ENCODE peak calls at places on chromosomes 3 and 15, in five cellular contexts. M is hepatocyte; Z is CD8-positive, alpha-beta T cell; H is upper lobe of right lung; Y is fibroblast of lung. A is an unnamed sample. For H3K27me3 and H3K9me3, the result is how much of the 10 kb centered on the place peaks cover.

GRCh38 chr3:66439666-66440344 is 61.0 kb downstream of the LRIG1 start:
- DNase-seq in Y (peak), M (no peak), Z (no peak), H (no peak), A (no peak)

GRCh38 chr15:73959012-73959581 is 32.8 kb downstream of the LOXL1 start:
- DNase-seq in M (no peak), Z (no peak), H (no peak), Y (no peak), A (no peak)

GRCh38 chr3:178525180-178525704 is 11.0 kb upstream of the KCNMB2 start:
- DNase-seq in M (no peak), H (no peak), Z (no peak), Y (no peak), A (no peak)

GRCh38 chr3:155078959-155079794 is 942 bp upstream of the MME start:
- DNase-seq in Y (no peak), M (peak), Z (no peak), H (no peak), A (no peak)

GRCh38 chr3:188170461-188171459 is 16.8 kb downstream of the LPP start:
- DNase-seq in Z (no peak), Y (no peak), M (peak), H (no peak), A (no peak)

GRCh38 chr3:133136114-133137041 is 98.2 kb downstream of the TMEM108 start:
- DNase-seq in H (no peak), M (peak), Z (no peak), Y (peak), A (no peak)

GRCh38 chr15:48759921-48760320 is 50.9 kb downstream of the CEP152 start:
- DNase-seq in M (peak), H (no peak), Y (no peak), Z (no peak), A (no peak)

GRCh38 chr3:29887450-29887849 is 606.6 kb downstream of the RBMS3 start:
- DNase-seq in Z (no peak), Y (peak), M (no peak), H (no peak), A (no peak)

GRCh38 chr15:91482799-91483198 is 370.7 kb upstream of the SLCO3A1 start:
- DNase-seq in Y (no peak), M (no peak), H (no peak), Z (no peak), A (no peak)

GRCh38 chr3:5022966-5023776 is 43.9 kb downstream of the BHLHE40 start:
- DNase-seq in Z (no peak), H (no peak), M (peak), Y (peak), A (peak)

GRCh38 chr3:150599611-150600297 is 3.4 kb upstream of the SELENOT start:
- DNase-seq in H (no peak), Z (no peak), M (no peak), Y (peak), A (peak)

GRCh38 chr15:66631616-66632263 is 65.9 kb upstream of the LCTL start:
- DNase-seq in H (no peak), Z (no peak), M (no peak), Y (no peak), A (no peak)

GRCh38 chr15:36696191-36696590 is 116.8 kb downstream of the CDIN1 start:
- DNase-seq in Z (no peak), Y (no peak), H (no peak), M (no peak), A (no peak)

GRCh38 chr15:79433610-79434009 is 1.5 kb downstream of the MINAR1 start:
- DNase-seq in M (no peak), Y (no peak), Z (no peak), H (no peak), A (no peak)

GRCh38 chr3:72145506-72146380 is 360.8 kb upstream of the PROK2 start:
- DNase-seq in H (no peak), Z (no peak), M (peak), Y (peak), A (peak)

GRCh38 chr3:194142156-194142910 is 6.4 kb downstream of the HES1 start:
- DNase-seq in Y (no peak), H (no peak), Z (no peak), M (peak), A (no peak)

GRCh38 chr3:37457392-37458065 is 283.1 kb upstream of the LRRFIP2 start:
- DNase-seq in H (no peak), M (no peak), Z (no peak), Y (no peak), A (no peak)

GRCh38 chr3:49607796-49608195 is 53.5 kb downstream of the BSN start:
- DNase-seq in Z (no peak), Y (no peak), M (no peak), H (peak), A (no peak)

GRCh38 chr3:126267169-126267975 is 87.0 kb upstream of the ALDH1L1 start:
- DNase-seq in H (peak), M (peak), Y (peak), Z (no peak), A (peak)

GRCh38 chr3:126270145-126270811 is 86.9 kb downstream of the KLF15 start:
- DNase-seq in M (no peak), Y (peak), Z (no peak), H (peak), A (peak)

GRCh38 chr3:126268866-126269265 is 88.3 kb downstream of the KLF15 start:
- DNase-seq in M (no peak), H (no peak), Z (no peak), Y (no peak), A (no peak)

GRCh38 chr3:126267976-126268615 is 87.7 kb upstream of the ALDH1L1 start:
- DNase-seq in Z (no peak), H (no peak), M (no peak), Y (no peak), A (no peak)

GRCh38 chr3:126269360-126269759 is 87.8 kb downstream of the KLF15 start:
- DNase-seq in M (no peak), H (no peak), Y (no peak), Z (no peak), A (no peak)
- H3K27me3 ChIP-seq in M (under half), H (under half), Y (under half), Z (under half), A (under half)

DNA sequence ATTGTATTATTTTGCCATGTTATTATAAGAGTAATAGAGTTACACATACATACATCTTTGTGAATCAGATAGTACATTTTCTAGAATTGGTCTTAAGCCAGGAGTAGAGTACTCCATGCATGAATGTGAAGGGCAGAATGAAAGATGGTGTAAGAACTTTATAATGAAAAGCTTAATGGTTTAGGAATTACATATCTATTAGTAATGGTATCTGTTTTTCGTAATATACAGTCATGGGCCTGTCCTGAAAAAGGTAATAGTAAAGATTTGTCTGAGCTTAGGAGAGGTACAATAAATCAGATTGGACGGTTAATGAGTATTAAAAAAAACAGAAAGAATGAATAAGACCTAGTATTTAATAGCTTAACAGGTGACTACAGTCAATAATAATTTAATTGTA is 118.2 kb upstream of the PRTG start:
- DNase-seq in Y (no peak), M (no peak), Z (no peak), H (no peak), A (no peak)
- H3K4me3 ChIP-seq in Y (no peak), M (no peak), Z (no peak), H (no peak), A (no peak)

DNA sequence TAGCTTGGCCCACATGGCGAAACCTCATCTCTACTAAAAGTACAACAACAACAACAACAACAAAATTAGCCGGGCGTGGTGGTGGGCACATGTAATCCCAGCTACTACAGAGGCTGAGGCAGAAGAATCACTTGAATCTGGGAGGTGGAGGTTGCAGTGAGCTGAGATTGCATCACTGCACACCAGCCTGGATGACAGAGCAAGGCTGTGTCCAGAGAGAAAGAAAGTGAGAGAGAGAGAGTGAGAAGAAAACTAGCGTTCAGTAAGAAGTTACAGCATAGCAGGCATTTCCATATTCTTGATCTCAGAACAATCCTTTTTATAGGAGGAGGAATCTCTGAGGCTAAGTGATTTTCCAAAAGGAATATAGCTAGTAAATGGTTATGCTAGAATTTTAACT is 1076.1 kb downstream of the AGBL1 start:
- DNase-seq in Y (peak), H (no peak), M (no peak), Z (no peak), A (no peak)
- H3K9me3 ChIP-seq in Y (under half), H (under half), M (under half), Z (under half), A (under half)

GRCh38 chr3:147377412-147378185 is 28.7 kb downstream of the ZIC4 start:
- DNase-seq in M (no peak), Y (no peak), Z (no peak), H (no peak), A (no peak)
- H3K27me3 ChIP-seq in M (half or more), Y (under half), Z (under half), H (half or more), A (under half)

GRCh38 chr3:148999806-149000205 is 8.5 kb downstream of the GYG1 start:
- DNase-seq in M (no peak), H (no peak), Z (no peak), Y (peak), A (no peak)

GRCh38 chr3:148998297-148998696 is 7.0 kb downstream of the GYG1 start:
- DNase-seq in M (no peak), Y (no peak), Z (no peak), H (no peak), A (no peak)

GRCh38 chr3:148998715-148999413 is 7.5 kb downstream of the GYG1 start:
- DNase-seq in M (no peak), Z (no peak), H (no peak), Y (peak), A (no peak)

GRCh38 chr3:149001727-149002126 is 10.4 kb downstream of the GYG1 start:
- DNase-seq in Y (no peak), Z (no peak), M (no peak), H (no peak), A (no peak)

DNA sequence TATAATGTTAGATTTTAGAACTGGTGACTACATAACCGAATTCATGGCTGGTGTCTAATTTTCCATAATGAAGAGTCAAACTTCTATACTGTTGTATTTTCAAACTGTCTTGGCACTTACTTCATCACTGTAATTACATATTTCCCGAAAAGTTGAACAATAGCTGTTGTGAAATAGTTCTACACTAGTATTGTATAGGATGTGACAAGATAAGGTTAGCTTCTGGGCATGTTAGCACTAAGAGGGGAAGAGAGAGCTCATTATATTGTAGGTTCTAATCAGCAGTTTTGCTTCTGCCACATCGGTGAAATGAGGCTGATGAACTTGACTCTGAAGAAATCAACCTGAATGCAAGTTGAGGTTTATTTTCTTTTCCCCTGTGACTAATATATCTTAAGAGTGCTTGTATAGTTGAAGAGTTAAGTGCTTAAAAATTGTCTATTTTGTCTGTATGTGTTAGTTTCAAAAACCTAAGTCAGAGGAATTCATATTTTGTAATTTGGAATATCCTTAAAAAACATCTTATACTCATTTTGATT is 8.9 kb downstream of the GYG1 start:
- DNase-seq in H (no peak), Z (no peak), M (no peak), Y (peak), A (no peak)
- H3K4me3 ChIP-seq in H (no peak), Z (no peak), M (no peak), Y (no peak), A (no peak)

GRCh38 chr3:44596631-44597030 is 11.9 kb downstream of the ZNF660 start:
- DNase-seq in H (no peak), Z (no peak), Y (no peak), M (no peak), A (no peak)
- H3K9me3 ChIP-seq in H (under half), Z (under half), Y (under half), M (under half), A (under half)

DNA sequence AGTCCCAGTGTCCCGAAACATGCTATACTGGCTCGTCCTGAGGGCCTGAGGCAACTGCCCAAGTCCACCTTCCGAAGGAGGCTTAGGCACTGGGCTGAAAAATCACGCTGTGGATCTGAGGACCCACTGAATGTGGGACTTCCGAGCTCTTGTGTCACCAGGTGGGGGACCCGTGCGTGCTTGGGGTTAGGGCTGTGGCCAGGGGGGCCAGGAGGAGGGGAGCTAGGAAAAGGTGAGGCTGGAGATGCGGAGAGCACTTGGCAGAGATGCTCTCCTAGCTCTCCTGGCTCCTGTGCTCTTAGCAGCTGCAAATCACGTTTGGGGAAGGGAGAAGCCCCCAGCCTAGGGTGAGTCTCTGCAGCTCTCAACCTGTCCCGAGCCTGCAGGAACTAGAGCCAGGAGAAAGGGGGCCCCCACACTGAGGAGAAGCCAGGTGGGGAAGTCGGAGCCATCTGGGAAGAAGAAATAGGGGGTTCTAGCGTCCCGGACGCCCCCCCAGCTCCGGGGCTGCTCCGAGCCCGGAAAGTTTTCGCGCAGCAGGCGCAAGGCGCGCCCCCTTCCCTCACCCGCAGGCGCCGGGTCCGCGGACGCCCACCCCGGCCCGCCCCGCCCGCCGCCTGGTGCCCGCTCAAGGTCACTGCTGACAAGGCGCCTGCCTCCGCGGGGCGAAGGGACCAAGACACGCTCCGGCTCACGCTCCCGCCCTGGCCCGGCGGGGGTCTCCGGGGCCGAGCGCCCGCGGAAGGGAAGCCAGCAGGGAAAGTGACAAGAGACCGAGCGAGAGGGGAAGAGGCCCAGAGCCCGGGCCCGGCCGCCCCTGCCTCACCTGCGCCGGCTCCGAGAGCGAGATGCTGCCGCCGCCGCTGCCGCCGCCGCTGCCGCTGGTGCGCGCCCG is 108.7 kb upstream of the SLC6A11 start:
- DNase-seq in Z (no peak), M (no peak), Y (no peak), H (no peak), A (no peak)
- H3K27me3 ChIP-seq in Z (under half), M (half or more), Y (under half), H (half or more), A (under half)

A was measured in MG63.